ENCODE peak calls at places on chromosomes 4 and X, in six cellular contexts. S, D, P, L, C and A are unnamed samples.

GRCh38 chrX:136752796-136753195 is 27.9 kb downstream of the ARHGEF6 start:
- DNase-seq in D (no peak), S (no peak), P (no peak), L (no peak), C (no peak), A (no peak)

GRCh38 chrX:39244146-39244545 is 442.9 kb downstream of the MID1IP1 start:
- DNase-seq in D (no peak), L (no peak), P (no peak), C (no peak), S (no peak), A (no peak)

GRCh38 chr4:98887137-98887536 is 41.8 kb downstream of the EIF4E start:
- DNase-seq in P (no peak), L (no peak), C (no peak), S (no peak), D (no peak), A (no peak)

GRCh38 chr4:181582595-181582994 is 660.6 kb upstream of the TENM3 start:
- DNase-seq in L (peak), P (no peak), S (no peak), C (no peak), D (no peak), A (no peak)

GRCh38 chrX:12378263-12378662 is 240.0 kb downstream of the FRMPD4 start:
- DNase-seq in P (no peak), L (no peak), C (no peak), S (no peak), D (no peak), A (no peak)

GRCh38 chr4:19776021-19776459 is 475.7 kb upstream of the SLIT2 start:
- DNase-seq in L (no peak), S (no peak), D (no peak), P (no peak), C (no peak), A (no peak)

GRCh38 chr4:110792036-110792435 is 169.2 kb upstream of the PITX2 start:
- DNase-seq in D (no peak), P (no peak), S (no peak), C (no peak), L (no peak), A (no peak)

GRCh38 chrX:22389544-22390243 is 117.0 kb downstream of the CBLL2 start:
- DNase-seq in P (no peak), C (no peak), S (no peak), L (no peak), D (no peak), A (no peak)

GRCh38 chr4:160546201-160546600 is 1443.3 kb downstream of the RAPGEF2 start:
- DNase-seq in S (no peak), P (no peak), C (no peak), D (no peak), L (no peak), A (no peak)

GRCh38 chr4:37392540-37393255 is 148.2 kb downstream of the NWD2 start:
- DNase-seq in P (no peak), S (peak), C (peak), L (no peak), D (peak), A (peak)

GRCh38 chr4:3514221-3514780 is 17.9 kb downstream of the LRPAP1 start:
- DNase-seq in C (no peak), D (no peak), P (no peak), L (no peak), S (no peak), A (no peak)

DNA sequence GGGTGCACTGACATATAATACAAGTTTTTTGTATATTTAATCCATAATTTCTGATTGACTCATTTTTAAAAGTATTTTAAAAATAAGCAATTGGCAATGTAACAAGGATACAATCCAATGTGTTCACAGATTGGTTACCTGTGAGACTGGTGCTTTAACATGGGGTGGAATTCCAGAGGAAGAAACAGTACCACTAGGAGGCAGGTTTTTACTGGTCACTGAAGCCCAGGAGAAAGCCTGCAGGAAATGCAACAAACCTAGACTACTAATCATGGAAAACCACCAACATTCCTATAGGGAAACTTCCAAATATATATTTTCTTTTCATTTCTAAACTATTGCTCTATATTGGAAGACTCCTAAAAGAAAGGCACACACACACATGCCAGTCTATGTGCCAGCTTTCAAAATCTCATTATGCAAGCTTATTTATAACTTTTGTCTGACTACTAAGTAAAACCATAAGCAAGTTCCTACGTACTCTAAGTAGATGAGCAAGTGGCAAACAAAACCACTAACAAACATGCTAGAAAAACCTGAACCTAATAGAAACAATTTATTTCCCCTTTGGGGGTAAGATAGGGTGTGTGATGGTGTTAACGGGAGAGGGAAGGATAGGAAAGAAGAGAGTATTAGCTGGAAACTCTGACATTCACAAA is 19.2 kb downstream of the G3BP2 start:
- DNase-seq in L (no peak), P (peak), C (no peak), D (no peak), S (no peak), A (no peak)
- TF ChIP-seq CTCF in L (peak), P (peak), C (no peak), D (peak), S (no peak), A (peak)

GRCh38 chrX:130577431-130577830 is 175.6 kb downstream of the RBMX2 start:
- DNase-seq in P (no peak), C (no peak), L (no peak), D (no peak), S (no peak), A (no peak)
- TF ChIP-seq EP300 in P (no peak), C (no peak), L (no peak), D (no peak), S (no peak), A (no peak)

GRCh38 chr4:53804719-53805118 is 213.4 kb upstream of the LNX1 start:
- DNase-seq in D (peak), C (no peak), S (peak), P (peak), L (peak), A (no peak)
- TF ChIP-seq CTCF in D (peak), C (no peak), S (no peak), P (peak), L (peak), A (peak)

DNA sequence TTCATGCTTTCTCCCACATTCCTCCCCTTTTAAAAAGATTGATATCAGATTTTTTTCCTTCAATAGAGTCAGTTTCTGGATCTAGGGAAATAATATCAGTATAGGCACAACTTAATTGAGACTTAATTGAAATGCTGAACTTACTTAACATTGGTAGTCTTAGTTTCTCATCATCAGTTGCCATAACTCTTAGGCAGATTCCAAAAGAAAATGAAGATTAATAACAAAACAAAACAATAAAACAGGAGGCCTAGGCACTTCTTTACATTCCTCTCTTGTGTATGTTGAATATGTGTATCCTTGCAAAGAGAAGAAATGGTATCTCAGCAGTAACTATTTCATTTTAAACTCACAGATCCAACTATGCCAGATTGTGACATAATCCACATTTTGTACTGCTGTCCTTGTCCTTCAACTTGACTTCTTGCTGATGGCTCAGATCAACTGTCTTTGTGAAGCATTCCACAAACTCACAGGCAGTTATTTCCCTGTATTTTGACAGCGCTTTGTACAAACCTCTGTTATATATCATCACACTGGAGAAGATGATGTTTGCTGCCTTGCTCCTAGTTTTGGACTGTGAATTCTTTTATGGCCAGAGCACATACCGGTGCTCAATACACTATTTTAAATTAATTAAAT is 9.1 kb upstream of the SLC9B2 start:
- DNase-seq in P (no peak), C (no peak), D (no peak), S (no peak), L (no peak), A (no peak)
- TF ChIP-seq EP300 in P (no peak), C (no peak), D (no peak), S (no peak), L (no peak), A (no peak)

DNA sequence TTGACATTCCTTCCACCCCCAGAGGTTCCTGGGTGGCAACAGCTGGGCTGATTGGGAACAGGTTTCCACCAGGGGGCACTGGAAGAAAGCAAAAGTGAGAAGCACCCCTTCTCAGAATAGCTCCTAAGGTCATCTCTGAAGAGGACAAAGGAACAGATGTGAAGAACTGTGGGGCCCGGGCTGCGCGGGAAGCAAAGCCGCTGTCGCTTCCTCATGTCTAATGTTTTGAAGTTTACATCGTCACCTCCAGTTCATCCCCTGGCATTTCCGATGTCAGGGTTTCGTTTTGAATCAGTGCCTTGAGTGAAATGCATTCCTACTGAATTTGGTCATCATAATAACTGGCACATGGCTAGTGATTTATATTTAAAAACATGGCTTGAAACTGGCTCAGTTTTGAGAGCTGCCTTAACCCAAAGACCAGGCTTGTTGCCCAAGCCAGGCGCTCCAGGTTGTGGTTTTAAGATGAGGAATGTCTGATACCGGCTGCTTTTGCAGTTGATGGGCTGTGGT is 6.1 kb downstream of the TXK start:
- DNase-seq in S (peak), P (peak), C (no peak), D (peak), L (peak), A (no peak)
- TF ChIP-seq CTCF in S (peak), P (peak), C (no peak), D (peak), L (peak), A (peak)